ENCODE peak calls at places on chromosomes 6 and 20, in four cellular contexts. X is islet precursor cell; C is stimulated activated CD4-positive, alpha-beta T cell treated with anti-CD3 and anti-CD28 coated beads, Interleukin-2, amount 100 ng/mL, for 24 hours; Z is GM04504. P is an unnamed sample.

GRCh38 chr20:11054266-11055025 is 380.6 kb upstream of the JAG1 start:
- DNase-seq in C (no peak), Z (no peak), X (no peak), P (no peak)

GRCh38 chr6:151993364-151993763 is 185.9 kb downstream of the ESR1 start:
- DNase-seq in Z (no peak), C (no peak), X (no peak), P (peak)

GRCh38 chr20:43963872-43964791 is 49.5 kb downstream of the TOX2 start:
- DNase-seq in Z (peak), C (peak), X (no peak), P (no peak)

GRCh38 chr6:157229219-157229607 is 94.1 kb downstream of the TMEM242 start:
- DNase-seq in Z (no peak), X (no peak), C (no peak), P (no peak)

GRCh38 chr6:31354788-31355539 is 2.0 kb downstream of the HLA-B start:
- DNase-seq in C (no peak), Z (no peak), X (no peak), P (no peak)

GRCh38 chr6:49326337-49326736 is 136.7 kb downstream of the MMUT start:
- DNase-seq in C (no peak), X (no peak), Z (peak), P (peak)

GRCh38 chr6:128017288-128017687 is 116.4 kb upstream of the THEMIS start:
- DNase-seq in C (no peak), Z (no peak), X (no peak), P (no peak)

GRCh38 chr20:34123309-34123708 is 11.3 kb upstream of the EIF2S2 start:
- DNase-seq in X (no peak), C (no peak), Z (no peak), P (no peak)

GRCh38 chr6:160730911-160731310 is 28.9 kb downstream of the PLG start:
- DNase-seq in C (no peak), X (peak), Z (no peak), P (no peak)

GRCh38 chr20:58869662-58870227 is 17.2 kb downstream of the GNAS start:
- DNase-seq in Z (no peak), C (no peak), X (peak), P (no peak)

GRCh38 chr20:62202083-62202395 is 18.0 kb downstream of the HRH3 start:
- DNase-seq in Z (no peak), C (no peak), X (no peak), P (no peak)

GRCh38 chr6:30074331-30075093 is 1.1 kb downstream of the RNF39 start:
- DNase-seq in C (no peak), X (no peak), Z (no peak), P (no peak)

GRCh38 chr6:147141690-147142308 is 62.4 kb upstream of the STXBP5 start:
- DNase-seq in X (no peak), Z (no peak), C (no peak), P (peak)

GRCh38 chr6:168134399-168135201 is 55.6 kb upstream of the FRMD1 start:
- DNase-seq in C (no peak), Z (no peak), X (peak), P (no peak)

GRCh38 chr6:1526689-1527088 is 83.0 kb upstream of the FOXC1 start:
- DNase-seq in X (no peak), Z (no peak), C (no peak), P (no peak)

GRCh38 chr6:6600865-6601264 is 12.3 kb downstream of the LY86 start:
- DNase-seq in Z (no peak), X (no peak), C (no peak), P (no peak)

GRCh38 chr6:109024368-109024767 is 70.3 kb downstream of the SESN1 start:
- DNase-seq in C (no peak), Z (no peak), X (no peak), P (no peak)

GRCh38 chr6:80163754-80164187 is 57.3 kb downstream of the BCKDHB start:
- DNase-seq in C (no peak), Z (peak), X (peak), P (peak)

GRCh38 chr6:4342407-4343137 is 207.2 kb upstream of the ECI2 start:
- DNase-seq in Z (no peak), C (no peak), X (no peak), P (no peak)

GRCh38 chr6:152605342-152605741 is 31.8 kb downstream of the SYNE1 start:
- DNase-seq in C (no peak), X (no peak), Z (no peak), P (peak)

GRCh38 chr6:160428069-160428430 is 79.9 kb downstream of the SLC22A3 start:
- DNase-seq in Z (no peak), X (no peak), C (no peak), P (no peak)

GRCh38 chr6:156729248-156729647 is 47.9 kb upstream of the ARID1B start:
- DNase-seq in C (no peak), X (peak), Z (peak), P (no peak)

GRCh38 chr6:74277749-74278148 is 581.7 kb downstream of the CD109 start:
- DNase-seq in Z (no peak), C (no peak), X (peak), P (no peak)

P was measured in stromal cell of bone marrow.